ENCODE peak calls at places on chromosomes 2 and 18, in seven cellular contexts. L is A549, U is neural progenitor cell, O is GM12864, A is cardiac muscle cell, S is uterus, Q is transverse colon. C is an unnamed sample.

GRCh38 chr2:237602409-237602808 is 11.9 kb upstream of the RAB17 start:
- DNase-seq in S (no peak), L (no peak), A (no peak), O (no peak), Q (no peak), U (no peak), C (no peak)

GRCh38 chr2:55048925-55049793 is 1.1 kb downstream of the RTN4 start:
- DNase-seq in U (peak), L (peak), A (peak), O (no peak), Q (peak), S (peak), C (peak)

GRCh38 chr2:46704593-46704992 is 211.0 kb downstream of the MCFD2 start:
- DNase-seq in L (no peak), O (no peak), Q (no peak), S (no peak), U (no peak), A (no peak), C (no peak)

GRCh38 chr2:205245652-205246051 is 436.6 kb upstream of the NRP2 start:
- DNase-seq in L (no peak), O (no peak), Q (no peak), U (no peak), A (peak), S (no peak), C (no peak)

GRCh38 chr2:95282458-95282857 is 8.2 kb downstream of the PROM2 start:
- DNase-seq in U (no peak), Q (no peak), S (no peak), L (no peak), O (no peak), A (no peak), C (no peak)

GRCh38 chr2:9112079-9112721 is 94.4 kb upstream of the ASAP2 start:
- DNase-seq in Q (no peak), O (no peak), A (peak), S (peak), L (peak), U (no peak), C (peak)

GRCh38 chr2:41932241-41933034 is 115.4 kb upstream of the PKDCC start:
- DNase-seq in U (no peak), L (no peak), Q (peak), S (peak), O (no peak), A (peak), C (no peak)

GRCh38 chr2:153477096-153477555 is 1.4 kb downstream of the RPRM start:
- DNase-seq in S (peak), L (no peak), U (peak), O (no peak), A (no peak), Q (no peak), C (peak)

GRCh38 chr18:79526468-79527460 is 131.0 kb downstream of the NFATC1 start:
- DNase-seq in S (no peak), U (no peak), L (no peak), O (no peak), Q (peak), A (peak), C (no peak)

GRCh38 chr2:175837046-175837445 is 165.0 kb downstream of the LNPK start:
- DNase-seq in Q (no peak), A (peak), S (peak), U (no peak), L (no peak), O (no peak), C (no peak)

GRCh38 chr2:240953426-240954425 is 44.7 kb upstream of the SNED1 start:
- DNase-seq in S (no peak), Q (no peak), U (no peak), A (no peak), L (no peak), O (no peak), C (no peak)

GRCh38 chr2:177334940-177335543 is 57.5 kb upstream of the AGPS start:
- DNase-seq in Q (no peak), U (peak), O (peak), L (peak), S (no peak), A (peak), C (peak)

GRCh38 chr2:24076849-24077534 is 866 bp upstream of the SF3B6 start:
- DNase-seq in S (no peak), O (no peak), Q (no peak), L (no peak), A (peak), U (peak), C (no peak)

GRCh38 chr2:37203708-37204107 is 7.4 kb downstream of the CEBPZOS start:
- DNase-seq in O (no peak), L (no peak), S (no peak), U (no peak), A (no peak), Q (no peak), C (no peak)

GRCh38 chr18:31436825-31437224 is 10.7 kb upstream of the DSG3 start:
- DNase-seq in O (no peak), U (no peak), S (no peak), Q (no peak), A (no peak), L (peak), C (no peak)

GRCh38 chr2:79621252-79621651 is 108.4 kb downstream of the CTNNA2 start:
- DNase-seq in A (no peak), O (no peak), S (no peak), Q (no peak), U (no peak), L (no peak), C (no peak)

GRCh38 chr2:197168705-197169104 is 141.9 kb downstream of the ANKRD44 start:
- DNase-seq in U (peak), L (peak), A (peak), Q (peak), O (peak), S (peak), C (peak)

GRCh38 chr18:46073474-46074331 is 1.6 kb upstream of the PSTPIP2 start:
- DNase-seq in L (peak), A (peak), Q (peak), S (peak), O (peak), U (peak), C (peak)

GRCh38 chr2:71882949-71883472 is 264.7 kb downstream of the CYP26B1 start:
- DNase-seq in L (peak), O (no peak), S (peak), A (peak), Q (peak), U (no peak), C (peak)

GRCh38 chr2:231615058-231615671 is 22.5 kb downstream of the TEX44 start:
- DNase-seq in S (no peak), A (no peak), L (no peak), O (no peak), U (peak), Q (peak), C (no peak)

GRCh38 chr2:188291617-188292445 is at the start of gene GULP1:
- DNase-seq in L (peak), Q (peak), O (no peak), S (peak), A (peak), U (peak), C (peak)

GRCh38 chr18:12879840-12880531 is 4.1 kb downstream of the PTPN2 start:
- DNase-seq in U (no peak), S (no peak), Q (no peak), O (no peak), A (no peak), L (no peak), C (no peak)

GRCh38 chr18:59446012-59446411 is 86.9 kb upstream of the LMAN1 start:
- DNase-seq in L (no peak), U (peak), O (no peak), A (peak), S (no peak), Q (no peak), C (no peak)

GRCh38 chr2:98482362-98482761 is 37.7 kb downstream of the INPP4A start:
- DNase-seq in S (no peak), Q (no peak), U (no peak), L (no peak), A (no peak), O (no peak), C (no peak)

GRCh38 chr18:68555935-68556334 is 159.0 kb downstream of the TMX3 start:
- DNase-seq in L (no peak), A (no peak), U (no peak), Q (no peak), S (no peak), O (no peak), C (no peak)

GRCh38 chr2:102789349-102790085 is 27.7 kb downstream of the TMEM182 start:
- DNase-seq in Q (no peak), U (peak), L (no peak), S (no peak), O (no peak), A (no peak), C (no peak)

GRCh38 chr2:219639356-219639755 is 11.9 kb downstream of the SLC4A3 start:
- DNase-seq in U (no peak), O (no peak), Q (no peak), A (no peak), S (peak), L (no peak), C (no peak)

GRCh38 chr2:12982149-12982584 is 265.4 kb downstream of the TRIB2 start:
- DNase-seq in U (no peak), S (no peak), O (no peak), Q (no peak), L (no peak), A (peak), C (no peak)

GRCh38 chr2:241399941-241400922 is 44.1 kb downstream of the FARP2 start:
- DNase-seq in A (no peak), L (no peak), S (no peak), O (no peak), U (no peak), Q (peak), C (no peak)

GRCh38 chr2:55051026-55051866 is 995 bp upstream of the RTN4 start:
- DNase-seq in O (no peak), S (peak), Q (peak), U (peak), A (peak), L (peak), C (peak)

GRCh38 chr2:96685592-96686459 is 43.3 kb downstream of the FER1L5 start:
- DNase-seq in S (no peak), O (no peak), L (no peak), U (peak), Q (no peak), A (peak), C (no peak)

GRCh38 chr2:74413001-74413698 is 8.3 kb downstream of the C2orf81 start:
- DNase-seq in L (no peak), O (no peak), U (no peak), Q (no peak), A (no peak), S (peak), C (no peak)

GRCh38 chr2:42360493-42360889 is 526 bp downstream of the COX7A2L start:
- DNase-seq in S (no peak), Q (no peak), L (no peak), A (no peak), O (no peak), U (peak), C (no peak)

GRCh38 chr18:55586841-55587240 is 1.2 kb downstream of the TCF4 start:
- DNase-seq in S (no peak), Q (no peak), O (no peak), U (peak), L (no peak), A (peak), C (no peak)

GRCh38 chr2:37561615-37562569 is 109.5 kb downstream of the CDC42EP3 start:
- DNase-seq in A (peak), S (no peak), L (peak), Q (no peak), U (no peak), O (no peak), C (peak)

GRCh38 chr18:74382481-74382880 is 66.8 kb downstream of the C18orf63 start:
- DNase-seq in Q (no peak), S (no peak), O (no peak), U (no peak), L (no peak), A (no peak), C (no peak)

GRCh38 chr2:12455626-12456025 is 261.1 kb upstream of the TRIB2 start:
- DNase-seq in A (peak), U (no peak), Q (no peak), S (no peak), L (no peak), O (no peak), C (no peak)

DNA sequence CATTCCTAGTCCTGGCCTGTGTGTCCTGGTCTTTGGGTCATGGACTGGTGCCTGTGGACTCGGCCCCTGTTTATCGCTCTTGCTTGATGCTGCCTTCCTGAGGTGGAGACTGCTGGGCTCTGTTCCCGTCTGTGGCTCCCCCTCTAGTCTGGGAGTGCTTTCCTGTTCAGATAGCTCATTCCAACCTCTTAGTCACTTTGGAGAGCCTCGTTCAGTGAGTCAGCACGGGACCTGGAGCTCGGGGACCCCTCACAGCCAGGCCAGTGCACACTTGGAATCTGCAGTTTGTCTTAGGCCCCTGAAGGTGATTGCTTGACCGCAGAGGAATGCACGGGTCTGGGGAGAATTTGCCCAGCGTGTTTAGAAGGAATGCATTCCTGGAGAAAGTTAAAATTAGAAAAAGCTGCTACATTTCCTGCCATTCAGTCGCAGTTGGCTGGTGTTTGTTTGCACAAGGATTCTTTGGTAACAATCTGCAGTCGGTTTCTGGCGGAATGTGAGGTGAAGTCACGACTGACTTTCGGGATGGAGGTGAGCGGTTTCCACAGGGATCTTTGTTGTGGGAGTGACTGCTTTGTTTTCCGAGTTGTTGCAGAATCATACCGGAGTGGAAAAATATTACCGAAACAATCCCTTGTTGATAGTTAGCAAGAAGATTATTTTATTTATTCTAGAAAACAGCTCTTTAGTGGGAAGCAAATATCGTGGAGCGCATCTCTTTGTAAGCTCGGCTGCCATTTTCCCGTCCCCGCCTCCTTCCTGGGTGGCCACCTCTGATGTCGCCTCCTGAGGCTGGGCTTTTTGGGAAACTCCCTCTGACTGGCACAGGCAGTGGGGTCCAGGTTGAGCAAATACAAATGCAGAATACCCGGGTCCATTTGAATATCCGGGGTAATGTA is 29.6 kb downstream of the SH3BP4 start:
- DNase-seq in O (no peak), Q (peak), A (peak), S (peak), L (peak), U (peak), C (peak)
- TF ChIP-seq CTCF in O (no peak), Q (no peak), A (peak), S (no peak), L (no peak), U (no peak), C (no peak)

GRCh38 chr18:48914581-48915251 is 36.0 kb downstream of the SMAD7 start:
- DNase-seq in S (peak), Q (no peak), A (no peak), O (no peak), U (no peak), L (no peak), C (no peak)

GRCh38 chr18:48913723-48914122 is 37.0 kb downstream of the SMAD7 start:
- DNase-seq in S (no peak), A (no peak), Q (no peak), L (no peak), O (no peak), U (no peak), C (no peak)

GRCh38 chr18:48910972-48911545 is 39.7 kb downstream of the SMAD7 start:
- DNase-seq in A (no peak), O (no peak), U (no peak), Q (no peak), L (no peak), S (no peak), C (no peak)

GRCh38 chr18:48915621-48916425 is 34.9 kb downstream of the SMAD7 start:
- DNase-seq in S (peak), O (no peak), A (no peak), Q (no peak), U (no peak), L (no peak), C (no peak)

GRCh38 chr18:48913201-48913600 is 37.6 kb downstream of the SMAD7 start:
- DNase-seq in U (no peak), A (no peak), S (peak), O (no peak), L (no peak), Q (no peak), C (peak)
- TF ChIP-seq CTCF in U (no peak), A (no peak), S (no peak), O (peak), L (peak), Q (peak), C (peak)

GRCh38 chr18:34031810-34032209 is 192.9 kb downstream of the NOL4 start:
- DNase-seq in L (no peak), S (no peak), U (no peak), Q (no peak), A (no peak), O (no peak), C (no peak)
- TF ChIP-seq CTCF in L (no peak), S (no peak), U (no peak), Q (no peak), A (no peak), O (peak), C (no peak)

GRCh38 chr2:222774941-222775340 is 85.9 kb upstream of the ACSL3 start:
- DNase-seq in O (no peak), S (no peak), A (no peak), L (peak), U (no peak), Q (no peak), C (no peak)

GRCh38 chr2:222779145-222779832 is 81.5 kb upstream of the ACSL3 start:
- DNase-seq in S (no peak), Q (no peak), A (no peak), U (no peak), L (no peak), O (no peak), C (no peak)

GRCh38 chr2:222778400-222778799 is 82.4 kb upstream of the ACSL3 start:
- DNase-seq in Q (no peak), S (no peak), U (no peak), O (no peak), L (no peak), A (no peak), C (no peak)

GRCh38 chr2:222771832-222772231 is 89.0 kb upstream of the ACSL3 start:
- DNase-seq in Q (no peak), A (no peak), U (no peak), L (no peak), S (no peak), O (no peak), C (no peak)

GRCh38 chr2:222776792-222777191 is 84.0 kb upstream of the ACSL3 start:
- DNase-seq in S (no peak), Q (no peak), L (no peak), O (no peak), U (no peak), A (no peak), C (no peak)
- TF ChIP-seq CTCF in S (no peak), Q (no peak), L (no peak), O (no peak), U (no peak), A (no peak), C (no peak)

DNA sequence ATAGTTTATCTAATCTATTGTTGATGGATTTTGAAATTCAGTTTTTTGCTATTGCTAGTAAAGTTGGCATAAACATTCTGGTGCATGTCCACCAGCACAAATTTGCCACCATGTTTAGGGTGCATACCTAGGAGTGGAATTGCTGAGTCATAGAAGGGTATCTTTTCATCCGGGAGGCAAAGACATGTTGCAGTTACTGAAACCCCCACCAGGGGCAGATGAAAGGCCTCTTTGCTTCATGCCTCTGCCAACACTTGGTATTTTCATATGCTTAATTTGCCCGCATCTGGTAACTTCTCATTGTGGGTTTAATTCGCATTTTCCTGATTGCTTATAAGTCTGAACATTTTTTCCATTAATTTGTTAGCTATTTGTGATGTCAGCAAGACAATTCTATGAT is 8.2 kb downstream of the DCC start:
- DNase-seq in S (no peak), Q (no peak), L (peak), A (no peak), O (no peak), U (peak), C (peak)
- TF ChIP-seq CTCF in S (no peak), Q (peak), L (no peak), A (no peak), O (peak), U (peak), C (peak)

GRCh38 chr2:160646684-160647444 is 153.3 kb upstream of the RBMS1 start:
- DNase-seq in O (no peak), L (no peak), Q (no peak), A (no peak), S (no peak), U (peak), C (peak)
- TF ChIP-seq CTCF in O (no peak), L (no peak), Q (no peak), A (no peak), S (no peak), U (no peak), C (no peak)

DNA sequence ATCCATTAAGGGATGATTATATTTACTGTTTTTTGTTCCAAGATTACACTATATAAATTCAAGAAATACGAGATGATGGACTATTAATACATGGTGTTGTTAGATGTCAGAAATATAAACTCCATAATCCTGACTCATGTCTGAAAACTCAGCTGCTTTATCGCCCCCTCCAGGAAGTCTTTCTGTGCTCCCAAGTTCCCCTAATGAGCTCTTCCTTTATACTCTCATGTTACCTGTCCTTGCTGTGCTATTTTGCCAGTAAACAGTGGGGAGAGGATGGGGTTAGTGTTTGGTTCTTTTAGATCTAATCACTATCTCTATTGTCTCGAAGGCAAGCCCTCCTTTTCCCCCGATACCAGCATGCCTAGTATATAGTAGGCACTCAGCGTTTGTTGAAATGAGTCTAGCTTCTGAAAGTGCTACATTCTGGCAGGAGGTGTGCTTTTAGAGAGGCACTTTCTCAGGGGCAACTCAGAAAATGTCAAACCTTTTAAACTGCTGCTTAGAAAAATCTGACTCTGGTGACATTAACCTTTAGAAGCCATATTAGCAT is 21.4 kb upstream of the BARD1 start:
- DNase-seq in U (peak), O (no peak), S (no peak), A (peak), L (peak), Q (no peak), C (no peak)
- TF ChIP-seq CTCF in U (peak), O (peak), S (no peak), A (peak), L (peak), Q (peak), C (peak)